ENCODE peak calls at places on chromosome X, in eight cellular contexts. B is GM23248, M is stomach, D is right lobe of liver, I is upper lobe of right lung, A is thoracic aorta, V is endodermal cell, O is kidney. J is an unnamed sample.
A peak's percentile ranks its signal among the peaks of the same experiment; 100 is the strongest.

GRCh38 chrX:132664273-132664672 is 175.4 kb upstream of the MBNL3 start:
- DNase-seq in B (no peak), M (no peak), D (no peak), I (no peak), A (no peak), V (no peak), O (no peak), J (no peak)

GRCh38 chrX:135707880-135708279 is 5.6 kb upstream of the CT45A1 start:
- DNase-seq in B (peak; percentile 23), M (no peak), D (no peak), I (no peak), A (no peak), V (peak; percentile 82), O (no peak), J (peak; percentile 13)

GRCh38 chrX:1600406-1601050 is 9.1 kb downstream of the AKAP17A start:
- DNase-seq in B (no peak), M (no peak), D (peak; percentile 44), I (peak; percentile 62), A (no peak), V (peak; percentile 24), O (peak; percentile 66), J (no peak)

GRCh38 chrX:151151668-151152267 is 24.6 kb upstream of the GPR50 start:
- DNase-seq in B (peak; percentile 55), M (no peak), D (no peak), I (no peak), A (no peak), V (peak; percentile 57), O (no peak), J (no peak)

GRCh38 chrX:45699158-45699557 is 498.5 kb upstream of the DIPK2B start:
- DNase-seq in B (peak; percentile 48), M (no peak), D (no peak), I (no peak), A (no peak), V (no peak), O (no peak), J (no peak)

GRCh38 chrX:43345166-43345565 is 310.9 kb upstream of the MAOA start:
- DNase-seq in B (no peak), M (no peak), D (no peak), I (no peak), A (no peak), V (no peak), O (no peak), J (no peak)

GRCh38 chrX:113157496-113157895 is 316.9 kb upstream of the AMOT start:
- DNase-seq in B (no peak), M (no peak), D (no peak), I (no peak), A (no peak), V (peak; percentile 63), O (no peak), J (no peak)

GRCh38 chrX:17613979-17614572 is 123.2 kb upstream of the SCML1 start:
- DNase-seq in B (no peak), M (peak; percentile 54), D (no peak), I (peak; percentile 65), A (no peak), V (no peak), O (no peak), J (no peak)

GRCh38 chrX:9467181-9467580 is 2.3 kb downstream of the TBL1X start:
- DNase-seq in B (no peak), M (no peak), D (no peak), I (no peak), A (no peak), V (no peak), O (no peak), J (no peak)

GRCh38 chrX:122868626-122869025 is 315.5 kb upstream of the GRIA3 start:
- DNase-seq in B (peak; percentile 1), M (no peak), D (no peak), I (no peak), A (no peak), V (no peak), O (no peak), J (no peak)

GRCh38 chrX:122866527-122866926 is 317.6 kb upstream of the GRIA3 start:
- DNase-seq in B (peak; percentile 69), M (no peak), D (no peak), I (no peak), A (no peak), V (no peak), O (no peak), J (no peak)
- H3K27ac ChIP-seq in B (peak overlapping the region; percentile 52), M (no peak overlapping the region), D (no peak overlapping the region), I (no peak overlapping the region), A (no peak overlapping the region), V (no peak overlapping the region), O (no peak overlapping the region), J (no peak overlapping the region)

GRCh38 chrX:20217279-20217678 is 49.4 kb downstream of the RPS6KA3 start:
- DNase-seq in B (peak; percentile 79), M (no peak), D (no peak), I (no peak), A (no peak), V (no peak), O (no peak), J (no peak)
- H3K4me1 ChIP-seq in B (peaks cover 15% of the 10 kb centered on the region), M (peaks cover 6% of the 10 kb centered on the region), D (peaks cover 9% of the 10 kb centered on the region), I (no peaks in the 10 kb centered on the region), A (no peaks in the 10 kb centered on the region), V (peaks cover 5% of the 10 kb centered on the region), O (peaks cover 4% of the 10 kb centered on the region), J (no peaks in the 10 kb centered on the region)

GRCh38 chrX:3585719-3586118 is 127.7 kb downstream of the PRKX start:
- DNase-seq in B (peak; percentile 17), M (no peak), D (no peak), I (no peak), A (no peak), V (no peak), O (no peak), J (no peak)

GRCh38 chrX:3577551-3577950 is 135.9 kb downstream of the PRKX start:
- DNase-seq in B (no peak), M (no peak), D (no peak), I (no peak), A (no peak), V (no peak), O (no peak), J (no peak)

GRCh38 chrX:3584415-3584996 is 128.9 kb downstream of the PRKX start:
- DNase-seq in B (no peak), M (no peak), D (no peak), I (no peak), A (no peak), V (no peak), O (no peak), J (no peak)

GRCh38 chrX:3581609-3582108 is 131.8 kb downstream of the PRKX start:
- DNase-seq in B (no peak), M (no peak), D (no peak), I (no peak), A (no peak), V (no peak), O (no peak), J (no peak)

DNA sequence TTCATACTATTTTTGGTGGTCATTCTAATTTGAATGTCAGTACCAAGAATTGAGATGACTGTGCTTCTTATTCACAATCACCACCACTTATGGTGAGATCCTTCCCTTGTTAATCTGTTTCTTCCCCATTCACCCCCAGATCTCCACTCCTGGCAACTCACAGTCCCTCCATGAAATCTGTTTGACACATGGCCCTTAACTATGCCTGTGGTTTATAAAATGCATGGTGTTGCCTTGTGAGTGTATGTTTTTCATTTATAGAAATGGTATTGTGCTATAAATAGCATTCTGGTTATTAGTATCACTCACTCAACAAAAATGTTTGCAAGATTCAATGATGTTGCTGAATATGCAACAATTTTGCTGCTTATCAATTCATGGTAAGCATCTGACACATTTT is 131.0 kb downstream of the PRKX start:
- DNase-seq in B (no peak), M (no peak), D (no peak), I (no peak), A (no peak), V (no peak), O (no peak), J (no peak)
- H3K27ac ChIP-seq in B (no peak overlapping the region), M (no peak overlapping the region), D (no peak overlapping the region), I (no peak overlapping the region), A (no peak overlapping the region), V (no peak overlapping the region), O (no peak overlapping the region), J (no peak overlapping the region)

DNA sequence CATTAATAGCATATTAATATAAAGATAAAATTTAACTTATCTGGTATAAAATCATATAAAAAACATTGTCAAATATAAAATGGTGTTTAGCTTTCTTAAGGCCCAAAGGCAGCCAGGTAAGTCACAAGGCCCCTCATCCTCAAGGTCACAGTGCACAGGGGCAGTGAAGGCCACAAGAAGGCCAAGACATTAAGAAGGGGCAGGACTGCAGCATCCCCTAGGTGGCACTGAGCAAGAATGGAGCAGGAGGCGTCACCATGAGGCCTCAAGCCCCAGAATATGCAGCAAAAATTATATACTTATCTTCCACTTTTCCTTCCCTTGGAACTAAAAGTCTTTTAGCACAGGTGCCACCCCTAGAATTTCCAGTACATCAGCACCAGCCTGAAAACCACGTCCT is 49.5 kb upstream of the MAGEA8 start:
- DNase-seq in B (no peak), M (no peak), D (no peak), I (no peak), A (no peak), V (peak; percentile 53), O (no peak), J (no peak)
- H3K4me1 ChIP-seq in B (peaks cover 6% of the 10 kb centered on the region), M (no peaks in the 10 kb centered on the region), D (no peaks in the 10 kb centered on the region), I (no peaks in the 10 kb centered on the region), A (no peaks in the 10 kb centered on the region), V (no peaks in the 10 kb centered on the region), O (no peaks in the 10 kb centered on the region), J (no peaks in the 10 kb centered on the region)

GRCh38 chrX:154411322-154411980 is at the start of gene TAFAZZIN:
- DNase-seq in B (peak; percentile 85), M (peak; percentile 78), D (peak; percentile 75), I (peak; percentile 89), A (no peak), V (peak; percentile 84), O (peak; percentile 90), J (no peak)

GRCh38 chrX:154413142-154413541 is 1.8 kb downstream of the TAFAZZIN start:
- DNase-seq in B (no peak), M (no peak), D (no peak), I (no peak), A (no peak), V (no peak), O (no peak), J (no peak)

GRCh38 chrX:154411981-154412340 is 622 bp downstream of the TAFAZZIN start:
- DNase-seq in B (peak; percentile 71), M (peak; percentile 67), D (peak; percentile 74), I (peak; percentile 88), A (no peak), V (peak; percentile 87), O (peak; percentile 85), J (no peak)

GRCh38 chrX:154409222-154409871 is at the start of gene DNASE1L1:
- DNase-seq in B (peak; percentile 91), M (peak; percentile 90), D (peak; percentile 72), I (peak; percentile 92), A (peak; percentile 73), V (peak; percentile 97), O (peak; percentile 95), J (no peak)

DNA sequence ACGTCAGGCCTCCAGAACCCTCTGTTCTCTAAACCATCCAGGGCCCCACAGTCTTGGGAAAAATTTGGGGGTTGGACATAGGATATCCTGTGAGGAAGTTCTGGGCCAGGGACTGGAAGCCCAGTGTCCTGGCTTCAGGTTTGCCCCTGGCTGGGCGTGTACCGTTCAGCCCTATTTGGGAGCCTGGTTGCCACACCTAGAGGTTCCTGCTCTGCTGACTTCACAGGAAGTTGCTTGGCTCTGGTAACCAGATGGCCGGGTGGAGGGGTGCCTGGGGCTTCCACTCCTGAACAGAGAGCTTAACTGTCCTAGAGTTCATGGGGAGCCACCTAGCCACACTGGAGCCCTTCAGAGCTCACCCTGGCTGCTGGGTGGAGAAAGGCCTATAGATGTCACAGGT is 1.1 kb downstream of the TAFAZZIN start:
- DNase-seq in B (peak; percentile 19), M (no peak), D (no peak), I (no peak), A (no peak), V (no peak), O (no peak), J (no peak)
- H3K27ac ChIP-seq in B (peak overlapping the region; percentile 76), M (peak overlapping the region; percentile 93), D (peak overlapping the region; percentile 88), I (peak overlapping the region; percentile 92), A (peak overlapping the region; percentile 82), V (no peak overlapping the region), O (peak overlapping the region; percentile 83), J (no peak overlapping the region)

J was measured in iPS DF 6.9.